ENCODE peak calls at places on chromosomes 1 and 21, in five cellular contexts. One of them, this sample, is unnamed.
A peak's percentile ranks its signal among the peaks of the same experiment; 100 is the strongest.

GRCh38 chr1:3717715-3718601 is 34.3 kb upstream of the CCDC27 start:
- DNase-seq in NB4: peak; percentile 82
- DNase-seq in H9: peak; percentile 83
- DNase-seq in tibial nerve: no peak
- DNase-seq in suprapubic skin: no peak
- DNase-seq in this sample: no peak

GRCh38 chr1:13642306-13643004 is 57.5 kb upstream of the PRDM2 start:
- DNase-seq in NB4: no peak
- DNase-seq in H9: no peak
- DNase-seq in tibial nerve: no peak
- DNase-seq in suprapubic skin: peak; percentile 63
- DNase-seq in this sample: no peak

GRCh38 chr1:72567511-72567910 is 285.2 kb upstream of the NEGR1 start:
- DNase-seq in NB4: no peak
- DNase-seq in H9: no peak
- DNase-seq in tibial nerve: no peak
- DNase-seq in suprapubic skin: no peak
- DNase-seq in this sample: no peak

GRCh38 chr1:43786201-43786958 is 79.0 kb downstream of the ST3GAL3 start:
- DNase-seq in NB4: no peak
- DNase-seq in H9: no peak
- DNase-seq in tibial nerve: no peak
- DNase-seq in suprapubic skin: no peak
- DNase-seq in this sample: no peak

GRCh38 chr1:182337736-182338571 is 53.6 kb downstream of the GLUL start:
- DNase-seq in NB4: peak; percentile 76
- DNase-seq in H9: no peak
- DNase-seq in tibial nerve: peak; percentile 45
- DNase-seq in suprapubic skin: no peak
- DNase-seq in this sample: no peak

GRCh38 chr21:16193758-16194606 is 464.2 kb downstream of the USP25 start:
- DNase-seq in NB4: peak; percentile 80
- DNase-seq in H9: peak; percentile 39
- DNase-seq in tibial nerve: peak; percentile 70
- DNase-seq in suprapubic skin: peak; percentile 82
- DNase-seq in this sample: peak; percentile 21

GRCh38 chr1:79614762-79615161 is 608.2 kb upstream of the ADGRL4 start:
- DNase-seq in NB4: no peak
- DNase-seq in H9: no peak
- DNase-seq in tibial nerve: no peak
- DNase-seq in suprapubic skin: no peak
- DNase-seq in this sample: no peak

GRCh38 chr1:93304716-93305138 is 41.0 kb upstream of the DR1 start:
- DNase-seq in NB4: peak; percentile 69
- DNase-seq in H9: no peak
- DNase-seq in tibial nerve: peak; percentile 67
- DNase-seq in suprapubic skin: no peak
- DNase-seq in this sample: peak; percentile 57

GRCh38 chr1:9852410-9853301 is 28.9 kb upstream of the CLSTN1 start:
- DNase-seq in NB4: no peak
- DNase-seq in H9: no peak
- DNase-seq in tibial nerve: no peak
- DNase-seq in suprapubic skin: no peak
- DNase-seq in this sample: no peak

GRCh38 chr1:37478451-37478871 is 4.1 kb downstream of the ZC3H12A start:
- DNase-seq in NB4: peak; percentile 80
- DNase-seq in H9: no peak
- DNase-seq in tibial nerve: no peak
- DNase-seq in suprapubic skin: peak; percentile 55
- DNase-seq in this sample: peak; percentile 34

GRCh38 chr1:43606624-43607023 is 43.3 kb upstream of the KDM4A start:
- DNase-seq in NB4: no peak
- DNase-seq in H9: no peak
- DNase-seq in tibial nerve: no peak
- DNase-seq in suprapubic skin: no peak
- DNase-seq in this sample: no peak

GRCh38 chr1:225156254-225156653 is 226.8 kb downstream of the DNAH14 start:
- DNase-seq in NB4: peak; percentile 89
- DNase-seq in H9: no peak
- DNase-seq in tibial nerve: no peak
- DNase-seq in suprapubic skin: no peak
- DNase-seq in this sample: no peak

GRCh38 chr1:31460027-31460426 is 47.0 kb downstream of the SERINC2 start:
- DNase-seq in NB4: peak; percentile 58
- DNase-seq in H9: no peak
- DNase-seq in tibial nerve: no peak
- DNase-seq in suprapubic skin: no peak
- DNase-seq in this sample: no peak

GRCh38 chr1:167175901-167176300 is 44.8 kb upstream of the POU2F1 start:
- DNase-seq in NB4: peak; percentile 20
- DNase-seq in H9: no peak
- DNase-seq in tibial nerve: no peak
- DNase-seq in suprapubic skin: no peak
- DNase-seq in this sample: no peak

GRCh38 chr1:220239945-220240344 is 32.3 kb downstream of the RAB3GAP2 start:
- DNase-seq in NB4: no peak
- DNase-seq in H9: no peak
- DNase-seq in tibial nerve: no peak
- DNase-seq in suprapubic skin: no peak
- DNase-seq in this sample: no peak

GRCh38 chr1:32454726-32455125 is 10.1 kb upstream of the ZBTB8B start:
- DNase-seq in NB4: no peak
- DNase-seq in H9: no peak
- DNase-seq in tibial nerve: no peak
- DNase-seq in suprapubic skin: no peak
- DNase-seq in this sample: peak; percentile 34

GRCh38 chr1:100924212-100924611 is 28.3 kb downstream of the SLC30A7 start:
- DNase-seq in NB4: no peak
- DNase-seq in H9: no peak
- DNase-seq in tibial nerve: no peak
- DNase-seq in suprapubic skin: no peak
- DNase-seq in this sample: no peak

GRCh38 chr21:34899302-34899701 is 149.8 kb downstream of the RUNX1 start:
- DNase-seq in NB4: no peak
- DNase-seq in H9: no peak
- DNase-seq in tibial nerve: no peak
- DNase-seq in suprapubic skin: no peak
- DNase-seq in this sample: no peak

GRCh38 chr1:222794656-222795474 is 20.0 kb upstream of the DISP1 start:
- DNase-seq in NB4: no peak
- DNase-seq in H9: peak; percentile 31
- DNase-seq in tibial nerve: no peak
- DNase-seq in suprapubic skin: no peak
- DNase-seq in this sample: no peak
- TF ChIP-seq CTCF in NB4: no peak
- TF ChIP-seq CTCF in H9: peak; percentile 33
- TF ChIP-seq CTCF in tibial nerve: peak; percentile 7
- TF ChIP-seq CTCF in suprapubic skin: no peak
- TF ChIP-seq CTCF in this sample: no peak

GRCh38 chr1:172883387-172883791 is 167.4 kb downstream of the TNFSF18 start:
- DNase-seq in NB4: no peak
- DNase-seq in H9: no peak
- DNase-seq in tibial nerve: no peak
- DNase-seq in suprapubic skin: no peak
- DNase-seq in this sample: no peak

GRCh38 chr1:172882791-172883386 is 167.9 kb downstream of the TNFSF18 start:
- DNase-seq in NB4: no peak
- DNase-seq in H9: no peak
- DNase-seq in tibial nerve: no peak
- DNase-seq in suprapubic skin: no peak
- DNase-seq in this sample: no peak

GRCh38 chr1:172883844-172884243 is 166.9 kb downstream of the TNFSF18 start:
- DNase-seq in NB4: no peak
- DNase-seq in H9: no peak
- DNase-seq in tibial nerve: no peak
- DNase-seq in suprapubic skin: no peak
- DNase-seq in this sample: no peak

GRCh38 chr1:172885411-172885810 is 165.3 kb downstream of the TNFSF18 start:
- DNase-seq in NB4: no peak
- DNase-seq in H9: no peak
- DNase-seq in tibial nerve: no peak
- DNase-seq in suprapubic skin: no peak
- DNase-seq in this sample: no peak

GRCh38 chr1:172882385-172882784 is 168.4 kb downstream of the TNFSF18 start:
- DNase-seq in NB4: no peak
- DNase-seq in H9: no peak
- DNase-seq in tibial nerve: no peak
- DNase-seq in suprapubic skin: no peak
- DNase-seq in this sample: no peak
- TF ChIP-seq CTCF in NB4: no peak
- TF ChIP-seq CTCF in H9: no peak
- TF ChIP-seq CTCF in tibial nerve: no peak
- TF ChIP-seq CTCF in suprapubic skin: no peak
- TF ChIP-seq CTCF in this sample: no peak

DNA sequence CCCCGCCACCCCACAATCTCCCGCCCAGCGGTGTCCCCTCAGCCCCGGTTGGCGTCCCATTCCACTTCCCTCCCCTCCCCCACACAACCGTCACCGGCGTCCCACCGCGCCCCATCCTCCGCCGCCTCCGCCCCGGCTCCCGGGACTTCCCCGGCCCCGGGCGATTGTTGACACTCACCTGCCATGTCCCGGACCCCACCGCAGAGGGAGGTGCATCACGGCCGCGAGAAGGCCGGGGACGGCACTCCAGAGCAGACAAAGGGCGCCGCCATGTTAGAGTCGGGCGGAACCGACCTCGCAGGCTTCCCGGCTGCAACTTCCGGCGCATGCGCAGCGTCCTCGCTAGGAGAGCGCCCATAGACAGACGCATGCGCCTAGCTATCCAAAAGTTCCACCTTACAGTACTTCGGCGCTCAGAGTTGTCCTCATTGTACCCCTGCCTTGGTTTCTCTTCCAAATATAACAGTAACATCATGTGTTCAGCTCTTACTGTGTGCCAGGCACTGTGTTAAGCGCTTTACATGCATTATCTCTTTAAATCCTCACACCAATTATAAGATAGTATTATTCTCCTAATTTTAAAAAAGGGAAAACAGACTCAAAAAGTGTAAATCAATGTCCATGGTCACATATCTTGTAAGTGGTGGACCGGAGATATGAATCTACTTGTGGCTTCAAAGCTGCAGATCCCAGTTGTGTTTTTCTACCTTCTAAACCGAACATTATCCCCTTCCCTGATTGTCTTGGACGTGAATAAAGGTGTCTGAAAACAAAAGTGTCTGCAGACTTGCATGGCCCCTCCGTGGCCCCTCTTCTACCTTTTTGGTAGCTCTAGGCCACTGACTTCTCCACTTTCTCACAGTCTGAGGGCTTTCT is at the start of gene ZBTB17:
- DNase-seq in NB4: peak; percentile 93
- DNase-seq in H9: peak; percentile 94
- DNase-seq in tibial nerve: peak; percentile 91
- DNase-seq in suprapubic skin: peak; percentile 95
- DNase-seq in this sample: peak; percentile 87
- TF ChIP-seq CTCF in NB4: no peak
- TF ChIP-seq CTCF in H9: no peak
- TF ChIP-seq CTCF in tibial nerve: no peak
- TF ChIP-seq CTCF in suprapubic skin: no peak
- TF ChIP-seq CTCF in this sample: no peak

GRCh38 chr1:11802616-11802972 is 3.2 kb downstream of the MTHFR start:
- DNase-seq in NB4: no peak
- DNase-seq in H9: peak; percentile 60
- DNase-seq in tibial nerve: no peak
- DNase-seq in suprapubic skin: no peak
- DNase-seq in this sample: no peak
- TF ChIP-seq CTCF in NB4: no peak
- TF ChIP-seq CTCF in H9: no peak
- TF ChIP-seq CTCF in tibial nerve: no peak
- TF ChIP-seq CTCF in suprapubic skin: no peak
- TF ChIP-seq CTCF in this sample: no peak

DNA sequence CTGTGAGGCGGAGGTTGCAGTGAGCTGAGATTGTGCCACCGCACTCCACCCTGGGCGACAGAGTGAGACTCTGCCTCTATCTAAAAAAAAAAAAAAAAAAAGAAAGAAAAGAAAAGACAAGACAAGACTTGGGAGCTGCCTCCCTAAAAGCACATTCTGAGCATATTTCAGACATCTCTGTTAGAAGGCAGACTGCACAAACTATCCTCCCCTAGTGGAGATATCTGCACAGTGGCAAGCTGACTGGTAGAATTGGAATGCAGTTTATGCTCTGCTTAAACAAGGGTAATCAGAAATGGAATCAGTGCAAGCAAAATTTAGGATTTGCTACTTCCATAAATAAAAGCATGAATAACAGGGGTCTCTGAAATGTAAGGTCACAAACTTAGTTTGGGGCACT is 31.8 kb downstream of the GNG4 start:
- DNase-seq in NB4: no peak
- DNase-seq in H9: no peak
- DNase-seq in tibial nerve: no peak
- DNase-seq in suprapubic skin: no peak
- DNase-seq in this sample: no peak
- TF ChIP-seq CTCF in NB4: peak; percentile 21
- TF ChIP-seq CTCF in H9: no peak
- TF ChIP-seq CTCF in tibial nerve: no peak
- TF ChIP-seq CTCF in suprapubic skin: no peak
- TF ChIP-seq CTCF in this sample: no peak